ENCODE peak calls at places on chromosomes 2 and 18, in nine cellular contexts. O, M, D, Y, Q, N, U, A and S are unnamed samples.

GRCh38 chr2:2671826-2672225 is 340.8 kb upstream of the MYT1L start:
- DNase-seq in M (no peak), A (no peak), Y (no peak), D (no peak), U (no peak), Q (no peak), O (no peak), N (no peak), S (no peak)

GRCh38 chr2:186068154-186068826 is 329.7 kb downstream of the FSIP2 start:
- DNase-seq in N (no peak), A (no peak), Q (no peak), O (no peak), M (no peak), Y (no peak), U (no peak), D (no peak), S (no peak)

GRCh38 chr2:170968205-170969003 is 39.4 kb downstream of the GORASP2 start:
- DNase-seq in Q (no peak), O (no peak), Y (no peak), M (no peak), A (no peak), N (no peak), U (no peak), D (no peak), S (no peak)

GRCh38 chr2:46493241-46493970 is 14.0 kb downstream of the TMEM247 start:
- DNase-seq in U (no peak), D (no peak), O (peak; percentile 52), A (peak; percentile 33), Q (peak; percentile 32), N (no peak), M (no peak), Y (no peak), S (peak; percentile 87)

GRCh38 chr18:12321331-12321730 is 13.3 kb downstream of the TUBB6 start:
- DNase-seq in M (no peak), D (no peak), O (no peak), Y (no peak), Q (no peak), N (no peak), A (no peak), U (no peak), S (peak; percentile 31)

GRCh38 chr2:237171396-237171795 is 85.7 kb downstream of the COPS8 start:
- DNase-seq in Y (no peak), D (no peak), Q (no peak), U (no peak), A (peak; percentile 81), M (no peak), O (peak; percentile 66), N (no peak), S (peak; percentile 96)

GRCh38 chr18:61833387-61833786 is 59.4 kb downstream of the RNF152 start:
- DNase-seq in M (no peak), Y (no peak), O (peak; percentile 29), Q (no peak), N (no peak), A (peak; percentile 28), U (no peak), D (peak; percentile 20), S (peak; percentile 94)

GRCh38 chr2:60432202-60432601 is 121.3 kb downstream of the BCL11A start:
- DNase-seq in Y (no peak), O (no peak), M (no peak), D (no peak), A (no peak), Q (no peak), U (no peak), N (no peak), S (no peak)

GRCh38 chr2:112301171-112301584 is 25.8 kb downstream of the ZC3H6 start:
- DNase-seq in Y (no peak), M (no peak), N (no peak), U (no peak), O (no peak), Q (no peak), D (no peak), A (no peak), S (peak; percentile 61)

GRCh38 chr2:233841183-233841582 is 13.2 kb downstream of the HJURP start:
- DNase-seq in N (no peak), D (no peak), M (no peak), O (no peak), Y (no peak), U (no peak), Q (no peak), A (no peak), S (no peak)

GRCh38 chr2:45263147-45263546 is 253.9 kb upstream of the SIX2 start:
- DNase-seq in O (no peak), A (no peak), Y (no peak), U (no peak), Q (no peak), M (no peak), N (no peak), D (no peak), S (peak; percentile 74)

GRCh38 chr2:29463181-29463900 is 348.1 kb downstream of the CLIP4 start:
- DNase-seq in U (no peak), O (peak; percentile 59), N (no peak), M (no peak), A (peak; percentile 82), Y (no peak), Q (no peak), D (no peak), S (peak; percentile 88)

GRCh38 chr18:48832961-48833700 is 117.6 kb downstream of the SMAD7 start:
- DNase-seq in N (no peak), A (no peak), D (no peak), U (no peak), Y (no peak), M (no peak), O (peak; percentile 50), Q (no peak), S (peak; percentile 91)

GRCh38 chr2:204585930-204586329 is 40.7 kb downstream of the PARD3B start:
- DNase-seq in U (no peak), Q (no peak), M (no peak), A (no peak), O (no peak), Y (no peak), N (no peak), D (no peak), S (peak; percentile 28)

GRCh38 chr2:201978988-201979387 is 54.7 kb upstream of the FZD7 start:
- DNase-seq in M (no peak), A (no peak), N (no peak), Q (no peak), D (no peak), Y (no peak), O (no peak), U (no peak), S (no peak)

GRCh38 chr2:43467889-43468288 is 127.9 kb downstream of the THADA start:
- DNase-seq in N (no peak), O (peak; percentile 15), A (peak; percentile 31), U (no peak), Q (no peak), M (no peak), D (no peak), Y (no peak), S (peak; percentile 83)

GRCh38 chr2:84865181-84865783 is 15.6 kb downstream of the TRABD2A start:
- DNase-seq in Q (no peak), A (no peak), N (no peak), M (no peak), U (no peak), D (peak; percentile 52), Y (no peak), O (no peak), S (peak; percentile 57)

GRCh38 chr2:110714824-110715223 is 17.5 kb upstream of the ACOXL start:
- DNase-seq in N (no peak), U (no peak), O (no peak), M (no peak), D (no peak), A (no peak), Q (no peak), Y (no peak), S (no peak)

GRCh38 chr18:47254341-47254939 is 3.0 kb upstream of the SKOR2 start:
- DNase-seq in Q (no peak), N (no peak), M (no peak), U (no peak), A (no peak), O (peak; percentile 61), Y (no peak), D (no peak), S (peak; percentile 54)

GRCh38 chr2:218402911-218403411 is 3.3 kb downstream of the CTDSP1 start:
- DNase-seq in O (no peak), M (no peak), Y (no peak), Q (no peak), N (no peak), U (no peak), D (no peak), A (no peak), S (no peak)

GRCh38 chr18:62334110-62334509 is 9.0 kb downstream of the TNFRSF11A start:
- DNase-seq in Q (no peak), M (no peak), N (no peak), O (peak; percentile 42), A (no peak), U (no peak), Y (no peak), D (no peak), S (peak; percentile 41)